ENCODE peak calls at places on chromosomes 13 and 19, in nine cellular contexts. Q, W, L, B, P, V, E, U and J are unnamed samples. For H4K20me1, the result is how much of the 10 kb centered on the place peaks cover.

GRCh38 chr19:46033401-46033800 is 7.4 kb downstream of the IGFL4 start:
- DNase-seq in L (no peak), U (no peak), V (no peak), Q (no peak), E (no peak), W (no peak), P (no peak), B (no peak), J (no peak)

GRCh38 chr19:970695-971094 is 13.4 kb upstream of the WDR18 start:
- DNase-seq in L (no peak), E (peak), Q (no peak), W (no peak), P (no peak), V (no peak), U (no peak), B (no peak), J (peak)

GRCh38 chr19:3968556-3969434 is 2.1 kb downstream of the DAPK3 start:
- DNase-seq in Q (peak), V (peak), U (peak), E (peak), W (peak), L (no peak), P (peak), B (peak), J (no peak)

GRCh38 chr13:108950333-108951010 is 321.1 kb downstream of the MYO16 start:
- DNase-seq in V (no peak), E (no peak), W (no peak), L (no peak), Q (no peak), B (no peak), U (no peak), P (no peak), J (no peak)

GRCh38 chr13:44407891-44408290 is 34.3 kb downstream of the SERP2 start:
- DNase-seq in E (no peak), U (no peak), V (no peak), P (no peak), Q (no peak), W (no peak), B (no peak), L (no peak), J (no peak)

GRCh38 chr13:111901301-111901905 is 165.5 kb upstream of the SOX1 start:
- DNase-seq in P (no peak), W (no peak), V (no peak), U (no peak), L (no peak), Q (no peak), E (no peak), B (peak), J (no peak)

GRCh38 chr19:7815325-7815724 is 14.7 kb upstream of the EVI5L start:
- DNase-seq in E (no peak), L (no peak), B (no peak), P (no peak), U (no peak), W (no peak), V (no peak), Q (no peak), J (peak)

GRCh38 chr19:13995017-13995728 is 10.9 kb downstream of the RFX1 start:
- DNase-seq in V (no peak), E (no peak), U (no peak), P (no peak), B (no peak), L (no peak), W (no peak), Q (peak), J (no peak)

GRCh38 chr19:16688084-16688483 is 27.1 kb downstream of the TMEM38A start:
- DNase-seq in U (no peak), P (no peak), E (no peak), L (no peak), W (no peak), V (no peak), B (no peak), Q (no peak), J (no peak)

GRCh38 chr13:37816276-37816675 is 53.3 kb downstream of the TRPC4 start:
- DNase-seq in U (no peak), V (no peak), L (no peak), E (no peak), W (no peak), Q (no peak), P (no peak), B (no peak), J (no peak)

DNA sequence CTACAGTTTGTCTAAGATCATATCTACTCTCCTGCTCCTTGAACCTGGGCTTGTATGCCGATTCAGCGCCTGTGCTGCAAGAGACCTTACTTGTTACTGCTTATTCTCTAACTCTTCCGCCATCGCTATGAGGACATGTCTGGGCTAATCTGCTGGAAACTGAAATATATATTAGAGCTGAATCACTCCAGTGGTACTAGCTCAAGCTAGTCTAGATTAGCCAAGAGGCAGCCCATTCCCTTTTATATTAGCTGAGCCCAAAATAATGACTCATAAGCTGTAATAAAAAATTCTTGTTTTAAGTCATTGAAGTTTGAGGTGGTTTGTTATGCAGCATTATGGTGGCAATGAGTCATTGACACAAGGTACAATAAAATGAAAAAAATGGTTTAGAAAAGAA is 52.8 kb downstream of the SLC6A16 start:
- DNase-seq in V (no peak), Q (peak), L (no peak), B (no peak), W (no peak), E (no peak), U (peak), P (no peak), J (no peak)
- H3K4me2 ChIP-seq in V (no peak), Q (no peak), L (no peak), B (no peak), W (no peak), E (no peak), U (peak), P (no peak), J (no peak)

GRCh38 chr13:101986316-101986715 is 415.5 kb downstream of the FGF14 start:
- DNase-seq in W (no peak), V (no peak), E (no peak), P (no peak), L (no peak), B (no peak), Q (no peak), U (no peak), J (no peak)
- H4K20me1 ChIP-seq in W (under half), V (under half), E (under half), P (under half), L (under half), B (under half), Q (under half), U (under half), J (under half)

GRCh38 chr19:23392706-23393105 is 2.6 kb downstream of the ZNF91 start:
- DNase-seq in U (no peak), B (no peak), E (no peak), V (no peak), P (no peak), W (peak), Q (no peak), L (no peak), J (no peak)

GRCh38 chr19:23395041-23395721 is at the start of gene ZNF91:
- DNase-seq in P (peak), E (peak), Q (peak), W (peak), V (peak), B (peak), U (peak), L (peak), J (peak)

GRCh38 chr19:23391239-23391638 is 4.0 kb downstream of the ZNF91 start:
- DNase-seq in B (no peak), Q (no peak), E (no peak), L (no peak), V (no peak), P (no peak), W (no peak), U (no peak), J (no peak)

DNA sequence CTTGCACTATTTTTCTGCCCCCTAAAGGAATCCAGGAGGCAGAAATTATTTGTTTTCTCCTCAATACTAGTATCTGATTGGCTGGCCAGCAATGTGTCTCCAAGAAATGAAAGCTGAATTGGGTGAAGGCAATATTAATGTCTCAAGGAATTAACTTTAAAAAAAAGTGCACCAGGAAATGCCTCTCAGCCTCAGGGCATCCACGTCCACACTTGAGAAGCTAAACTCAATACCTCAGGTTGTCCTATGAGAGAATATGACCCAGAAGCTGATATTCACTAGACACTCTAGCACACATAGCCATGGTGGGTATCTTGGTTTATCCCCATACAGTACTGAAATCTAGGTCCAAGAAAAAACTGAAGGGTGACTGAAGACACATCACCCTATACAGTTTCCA is 2.1 kb downstream of the ZNF91 start:
- DNase-seq in Q (no peak), E (no peak), W (no peak), P (no peak), V (no peak), B (no peak), L (no peak), U (no peak), J (no peak)
- H3K4me2 ChIP-seq in Q (no peak), E (peak), W (peak), P (peak), V (no peak), B (no peak), L (peak), U (no peak), J (no peak)

DNA sequence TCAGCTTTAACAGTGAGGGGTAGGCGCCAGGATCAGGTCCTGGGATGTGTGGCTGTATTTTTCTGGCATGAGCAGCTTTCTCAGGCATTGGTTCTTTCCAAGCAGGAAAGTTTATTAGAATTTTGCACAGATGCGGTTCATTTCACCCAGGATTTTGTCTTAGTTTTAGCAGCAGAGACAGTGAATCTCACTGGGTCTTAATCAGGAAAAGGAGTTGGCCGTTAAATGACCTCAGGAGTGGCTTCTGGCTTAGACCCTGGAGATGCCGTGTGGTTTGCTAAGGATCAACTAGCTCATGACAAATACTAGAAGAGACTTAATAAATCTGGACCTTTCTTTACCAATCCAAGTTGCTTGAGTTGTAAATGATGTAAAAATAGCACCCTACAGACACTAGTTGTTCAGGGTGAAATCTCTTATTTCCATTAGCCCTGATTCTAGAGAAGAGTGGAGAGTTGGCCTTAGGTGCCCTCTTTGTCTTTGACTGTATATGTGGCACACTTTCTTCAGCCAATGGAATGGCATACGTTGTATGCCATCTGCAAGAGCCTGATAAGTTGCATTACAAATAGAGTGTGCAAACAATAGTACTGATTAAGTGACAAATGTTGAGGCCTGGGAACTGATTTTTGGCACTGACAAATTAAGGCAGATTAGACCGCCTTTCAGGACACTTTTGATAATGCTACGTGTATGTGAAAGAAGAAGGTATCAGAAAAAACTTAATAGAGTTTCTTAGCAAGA is 34.0 kb downstream of the LRCH1 start:
- DNase-seq in B (no peak), E (no peak), W (no peak), V (no peak), P (no peak), L (no peak), Q (no peak), U (no peak), J (no peak)
- H4K20me1 ChIP-seq in B (under half), E (under half), W (under half), V (under half), P (under half), L (under half), Q (under half), U (under half), J (under half)

GRCh38 chr13:55013051-55013450 is 1984.4 kb downstream of the OLFM4 start:
- DNase-seq in Q (no peak), P (no peak), V (no peak), E (no peak), W (peak), U (no peak), L (no peak), B (no peak), J (no peak)
- H3K4me2 ChIP-seq in Q (no peak), P (no peak), V (no peak), E (peak), W (peak), U (no peak), L (no peak), B (no peak), J (no peak)

GRCh38 chr19:10205636-10206035 is 10.9 kb upstream of the DNMT1 start:
- DNase-seq in U (no peak), L (no peak), P (no peak), E (no peak), W (no peak), V (no peak), Q (no peak), B (no peak), J (no peak)
- H4K20me1 ChIP-seq in U (under half), L (under half), P (under half), E (under half), W (under half), V (under half), Q (under half), B (under half), J (under half)

GRCh38 chr13:34258646-34259386 is 440.9 kb downstream of the RFC3 start:
- DNase-seq in Q (no peak), B (no peak), U (no peak), L (no peak), P (no peak), W (no peak), V (no peak), E (no peak), J (no peak)
- H3K4me2 ChIP-seq in Q (no peak), B (no peak), U (no peak), L (no peak), P (no peak), W (no peak), V (no peak), E (no peak), J (peak)